ENCODE peak calls at places on chromosomes 13 and 19, in four cellular contexts. V, P, O and S are unnamed samples.

GRCh38 chr19:9622531-9622930 is 1.5 kb upstream of the ZNF561 start:
- DNase-seq in P (no peak), O (no peak), V (no peak), S (no peak)

GRCh38 chr13:19838726-19839342 is 24.6 kb downstream of the ZMYM5 start:
- DNase-seq in P (no peak), O (no peak), V (peak), S (peak)

GRCh38 chr13:23628250-23628649 is 58.0 kb downstream of the TNFRSF19 start:
- DNase-seq in P (no peak), V (no peak), O (no peak), S (no peak)

GRCh38 chr13:107842562-107843180 is 372.7 kb downstream of the LIG4 start:
- DNase-seq in P (no peak), V (no peak), O (no peak), S (no peak)

GRCh38 chr19:19538767-19539166 is 702 bp downstream of the CILP2 start:
- DNase-seq in O (no peak), P (no peak), V (no peak), S (no peak)

GRCh38 chr13:88464851-88465250 is 793.7 kb downstream of the SLITRK5 start:
- DNase-seq in P (no peak), O (no peak), V (no peak), S (no peak)

GRCh38 chr13:110062777-110063442 is 244.0 kb downstream of the COL4A1 start:
- DNase-seq in P (no peak), O (no peak), V (no peak), S (no peak)

GRCh38 chr19:19240476-19240875 is 28.7 kb downstream of the NCAN start:
- DNase-seq in O (no peak), V (no peak), P (no peak), S (no peak)

GRCh38 chr13:36362251-36362650 is 16.1 kb upstream of the SPART start:
- DNase-seq in V (no peak), O (peak), P (no peak), S (peak)

GRCh38 chr19:989381-990081 is 5.4 kb downstream of the WDR18 start:
- DNase-seq in O (no peak), P (no peak), V (no peak), S (no peak)

GRCh38 chr13:35916186-35916585 is 215.0 kb downstream of the DCLK1 start:
- DNase-seq in V (no peak), O (no peak), P (no peak), S (no peak)

GRCh38 chr19:13507053-13507611 is 853 bp upstream of the CACNA1A start:
- DNase-seq in O (no peak), V (no peak), P (no peak), S (peak)

GRCh38 chr13:105139048-105139379 is 1396.4 kb downstream of the EFNB2 start:
- DNase-seq in O (no peak), P (no peak), V (no peak), S (no peak)

GRCh38 chr19:3046621-3047306 is 15.5 kb downstream of the TLE5 start:
- DNase-seq in P (no peak), O (no peak), V (no peak), S (no peak)

DNA sequence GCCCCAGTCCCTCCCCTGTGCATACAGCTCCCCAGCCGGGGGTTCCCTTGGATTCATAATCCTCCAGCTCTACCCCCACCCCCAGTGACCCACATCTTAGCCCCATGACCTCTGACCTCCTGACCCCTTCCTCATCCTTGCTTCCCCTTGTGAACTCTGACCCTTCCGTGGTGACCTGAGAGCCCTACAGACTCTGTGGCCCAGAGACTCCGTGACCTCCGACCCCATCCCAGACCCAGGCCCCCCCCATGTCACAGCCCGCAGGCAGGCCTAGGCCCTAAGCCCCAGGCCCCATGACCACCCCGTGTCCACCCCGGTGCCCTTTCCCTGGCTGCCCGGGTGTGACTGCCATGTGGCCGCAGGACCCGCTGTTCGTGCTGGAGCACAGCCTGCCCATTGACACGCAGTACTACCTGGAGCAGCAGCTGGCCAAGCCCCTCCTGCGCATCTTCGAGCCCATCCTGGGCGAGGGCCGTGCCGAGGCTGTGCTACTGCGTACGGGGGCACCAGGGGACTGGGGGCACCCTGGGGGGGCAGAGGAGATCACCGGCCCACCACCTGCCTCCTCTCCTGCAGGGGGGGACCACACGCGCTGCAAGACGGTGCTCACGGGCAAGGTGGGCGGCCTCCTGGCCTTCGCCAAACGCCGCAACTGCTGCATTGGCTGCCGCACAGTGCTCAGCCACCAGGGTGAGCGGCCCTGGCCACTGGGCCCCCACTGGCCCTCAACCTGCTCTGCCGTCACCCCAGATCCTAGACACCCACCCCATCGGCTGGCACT is 2.5 kb upstream of the SPIB start:
- DNase-seq in O (no peak), V (no peak), P (no peak), S (no peak)
- H3K4me3 ChIP-seq in O (no peak), V (no peak), P (no peak), S (no peak)

GRCh38 chr19:45640849-45641273 is 1.7 kb upstream of the EML2 start:
- DNase-seq in V (no peak), O (no peak), P (no peak), S (no peak)
- H3K4me3 ChIP-seq in V (no peak), O (peak), P (peak), S (no peak)

DNA sequence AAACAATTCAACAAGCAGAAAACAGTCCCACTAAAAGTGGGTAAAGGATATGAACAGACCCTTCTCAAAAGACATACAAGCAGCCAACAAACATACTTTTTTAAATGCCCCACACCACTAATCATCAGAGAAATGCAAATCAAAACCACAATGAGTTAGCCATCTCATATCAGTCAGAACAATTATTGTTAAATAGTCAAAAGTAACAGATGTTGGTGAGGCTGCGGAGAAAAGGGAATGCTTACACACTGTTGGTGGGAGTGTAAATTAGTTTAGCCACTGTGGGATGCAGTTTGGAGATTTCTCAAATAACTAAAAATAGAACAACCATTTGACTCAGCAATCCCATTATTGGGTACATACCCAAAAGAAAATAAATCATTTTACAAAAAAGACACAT is 8.7 kb downstream of the ZNF529 start:
- DNase-seq in V (no peak), P (no peak), O (no peak), S (no peak)
- H3K4me3 ChIP-seq in V (no peak), P (no peak), O (no peak), S (no peak)

DNA sequence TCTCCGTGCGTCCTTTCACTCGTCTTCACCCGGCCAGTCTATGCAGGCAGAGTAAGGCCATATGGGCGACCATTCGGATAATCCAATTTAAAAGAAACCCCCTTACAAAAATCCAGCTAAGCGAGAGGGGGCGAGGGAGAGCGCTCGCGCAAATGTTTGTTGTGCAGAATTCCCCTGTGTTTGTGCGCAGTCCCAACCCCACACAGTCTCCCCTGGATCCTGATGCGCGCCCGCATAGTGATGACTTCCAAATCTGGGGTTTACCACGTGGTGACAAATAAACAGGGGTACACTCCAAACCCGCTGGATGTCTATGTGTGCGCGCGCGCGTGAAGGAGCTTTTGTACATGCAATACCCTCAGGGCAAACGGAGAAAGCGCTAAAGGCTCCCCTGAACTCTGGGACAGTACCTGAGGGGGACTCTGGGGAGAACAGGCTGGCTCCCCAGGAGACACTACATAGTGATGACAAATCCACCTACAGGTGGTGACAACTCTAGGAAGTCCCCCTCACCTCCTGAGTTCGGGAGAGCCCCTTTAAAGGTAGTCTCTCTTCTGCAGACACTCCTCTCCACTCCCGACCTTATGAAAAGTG is 8.5 kb downstream of the SOX21 start:
- DNase-seq in O (no peak), V (no peak), P (no peak), S (no peak)
- H3K4me3 ChIP-seq in O (no peak), V (no peak), P (no peak), S (no peak)

DNA sequence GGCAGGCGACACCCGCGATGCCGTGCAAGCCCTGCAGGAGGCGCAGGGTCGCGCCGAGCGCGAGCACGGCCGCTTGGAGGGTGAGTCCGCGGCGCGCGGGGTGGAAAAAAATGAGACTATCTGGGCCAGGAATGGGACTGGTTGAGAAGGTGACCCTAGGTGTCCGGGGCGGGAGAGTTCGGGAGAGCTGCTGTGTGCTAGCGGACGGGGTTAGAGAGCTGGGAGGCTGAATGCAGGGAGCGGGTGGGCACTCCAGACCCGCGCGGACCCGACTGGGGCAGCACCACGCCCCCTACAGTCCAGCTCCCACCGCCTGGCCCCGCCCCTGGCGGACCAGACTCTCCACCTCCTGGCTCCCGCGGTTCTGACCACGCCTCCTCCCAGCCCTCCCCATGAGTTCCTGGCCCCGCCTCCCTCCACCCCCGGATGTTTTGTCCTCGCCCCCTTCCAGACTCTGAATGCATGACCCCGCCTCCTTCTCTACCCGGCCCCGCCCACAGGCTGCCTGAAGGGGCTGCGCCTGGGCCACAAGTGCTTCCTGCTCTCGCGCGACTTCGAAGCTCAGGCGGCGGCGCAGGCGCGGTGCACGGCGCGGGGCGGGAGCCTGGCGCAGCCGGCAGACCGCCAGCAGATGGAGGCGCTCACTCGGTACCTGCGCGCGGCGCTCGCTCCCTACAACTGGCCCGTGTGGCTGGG is 1.5 kb downstream of the CLEC11A start:
- DNase-seq in O (peak), P (peak), V (peak), S (peak)
- H3K4me3 ChIP-seq in O (peak), P (peak), V (peak), S (peak)

GRCh38 chr13:51220706-51221105 is 1.5 kb upstream of the FAM124A start:
- DNase-seq in O (no peak), V (no peak), P (no peak), S (no peak)

GRCh38 chr13:51221674-51222509 is at the start of gene FAM124A:
- DNase-seq in O (peak), P (peak), V (no peak), S (no peak)

GRCh38 chr13:51221108-51221507 is 1.1 kb upstream of the FAM124A start:
- DNase-seq in O (no peak), P (no peak), V (no peak), S (no peak)

GRCh38 chr13:51222510-51223283 is 499 bp downstream of the FAM124A start:
- DNase-seq in O (peak), P (no peak), V (no peak), S (no peak)

DNA sequence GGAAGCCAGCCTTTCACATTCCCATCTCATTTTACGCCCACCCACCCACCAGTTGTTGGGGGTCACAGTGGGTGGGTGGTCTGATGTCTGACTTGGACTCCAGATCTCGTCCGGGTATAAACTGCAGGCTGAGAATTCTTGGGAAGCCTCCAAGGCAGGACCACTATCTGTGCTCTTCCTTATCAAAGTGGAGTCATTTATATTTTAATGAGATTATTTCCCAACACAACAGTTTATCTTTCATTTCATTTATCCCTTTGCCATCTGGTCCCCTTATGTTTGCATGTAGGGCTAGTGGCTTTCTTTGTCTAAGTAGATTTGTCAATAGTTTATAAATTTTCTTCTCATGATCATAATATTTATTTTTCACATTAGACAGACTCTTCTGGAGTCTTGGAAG is 3.5 kb upstream of the FAM124A start:
- DNase-seq in O (no peak), V (no peak), P (no peak), S (no peak)
- H3K4me3 ChIP-seq in O (no peak), V (no peak), P (no peak), S (no peak)

GRCh38 chr19:55279376-55279772 is 536 bp downstream of the HSPBP1 start:
- DNase-seq in O (no peak), P (no peak), V (no peak), S (no peak)

GRCh38 chr19:55279773-55280643 is at the start of gene HSPBP1:
- DNase-seq in V (peak), O (peak), P (peak), S (peak)

GRCh38 chr19:55277494-55277893 is 2.4 kb downstream of the HSPBP1 start:
- DNase-seq in O (no peak), V (no peak), P (no peak), S (no peak)

GRCh38 chr19:55276720-55277430 is 3.0 kb downstream of the HSPBP1 start:
- DNase-seq in O (no peak), P (no peak), V (no peak), S (no peak)

GRCh38 chr19:55278391-55279135 is 1.3 kb downstream of the HSPBP1 start:
- DNase-seq in O (no peak), P (no peak), V (no peak), S (no peak)
- H3K4me3 ChIP-seq in O (peak), P (peak), V (peak), S (peak)

DNA sequence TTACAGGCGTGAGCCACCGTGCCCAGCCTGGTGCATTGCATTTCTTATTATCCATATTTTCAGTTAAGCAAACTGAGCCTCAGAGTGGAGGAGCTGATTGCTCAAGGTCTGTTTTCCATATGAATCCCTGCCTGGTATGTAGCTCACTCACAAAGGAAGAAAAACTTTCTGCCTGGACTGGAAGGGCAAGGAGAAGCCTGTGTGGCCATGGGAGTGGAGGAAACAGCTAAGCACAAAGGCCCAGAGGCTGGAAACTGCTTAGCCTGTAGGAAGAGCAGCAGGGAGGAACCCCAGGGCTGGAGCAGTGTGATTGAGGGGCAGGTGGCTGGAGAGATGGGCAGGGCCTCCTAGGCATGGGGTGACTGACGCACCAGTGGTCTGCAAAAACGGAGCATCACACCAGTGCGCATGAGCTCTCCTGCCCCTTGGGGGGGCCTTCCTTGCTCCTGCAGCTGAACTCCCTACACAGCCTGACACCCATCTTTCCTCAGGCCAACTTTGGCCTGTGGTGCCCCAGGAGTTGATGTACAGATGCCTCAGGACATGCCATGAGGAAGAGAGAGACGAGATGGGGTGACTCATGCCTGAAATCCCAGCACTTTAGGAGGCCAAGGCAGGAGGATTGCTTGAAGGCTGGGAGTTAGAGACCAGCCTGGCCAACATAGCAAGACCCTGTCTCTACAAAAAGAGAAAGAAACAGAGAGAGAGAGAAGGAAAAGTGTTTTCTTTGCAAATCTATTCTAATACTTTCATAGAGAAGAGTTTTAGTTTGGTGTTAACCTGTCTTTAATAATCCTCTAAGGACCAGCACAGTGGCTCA is 2.8 kb upstream of the HNRNPM start:
- DNase-seq in V (no peak), P (no peak), O (no peak), S (no peak)
- H3K4me3 ChIP-seq in V (no peak), P (no peak), O (no peak), S (no peak)